ENCODE peak calls at places on chromosomes 12 and 14, in five cellular contexts. T is tibial artery, V is astrocyte, N is neural progenitor cell, W is HCT116. D is an unnamed sample.

GRCh38 chr14:77139540-77140342 is 1.9 kb downstream of the ZDHHC22 start:
- DNase-seq in W (peak; percentile 27), N (peak; percentile 90), T (peak; percentile 63), V (no peak), D (peak; percentile 70)

GRCh38 chr14:74502236-74503019 is 8.9 kb downstream of the ISCA2 start:
- DNase-seq in N (peak; percentile 69), W (no peak), T (no peak), V (no peak), D (no peak)

GRCh38 chr14:31124197-31124596 is 83.4 kb downstream of the HECTD1 start:
- DNase-seq in N (no peak), V (no peak), W (no peak), T (no peak), D (no peak)

GRCh38 chr12:461425-461824 is 1.7 kb downstream of the B4GALNT3 start:
- DNase-seq in T (no peak), N (no peak), V (no peak), W (no peak), D (no peak)

GRCh38 chr12:68303850-68304249 is 28.3 kb downstream of the MDM1 start:
- DNase-seq in V (no peak), W (no peak), N (no peak), T (no peak), D (no peak)

GRCh38 chr14:65263161-65263788 is 149.3 kb upstream of the FUT8 start:
- DNase-seq in T (no peak), N (no peak), V (peak; percentile 55), W (no peak), D (no peak)

GRCh38 chr12:130948751-130949150 is 5.0 kb upstream of the ADGRD1 start:
- DNase-seq in W (no peak), V (no peak), N (no peak), T (no peak), D (no peak)

GRCh38 chr14:74836251-74836957 is 39.5 kb downstream of the PROX2 start:
- DNase-seq in W (no peak), N (no peak), V (peak; percentile 44), T (no peak), D (no peak)

GRCh38 chr12:18684430-18684829 is 53.4 kb downstream of the PLCZ1 start:
- DNase-seq in N (no peak), V (no peak), T (no peak), W (no peak), D (no peak)

GRCh38 chr12:91874086-91874865 is 271.4 kb downstream of the BTG1 start:
- DNase-seq in W (no peak), T (no peak), V (peak; percentile 10), N (no peak), D (no peak)

GRCh38 chr14:100032749-100033148 is 32.5 kb upstream of the EVL start:
- DNase-seq in N (no peak), T (no peak), W (no peak), V (no peak), D (no peak)

GRCh38 chr12:47225356-47225755 is 145.6 kb upstream of the AMIGO2 start:
- DNase-seq in N (no peak), V (no peak), W (no peak), T (no peak), D (no peak)

GRCh38 chr12:89179245-89179644 is 173.1 kb downstream of the DUSP6 start:
- DNase-seq in N (no peak), V (no peak), T (no peak), W (no peak), D (no peak)

GRCh38 chr12:108722992-108723766 is 8.1 kb downstream of the CORO1C start:
- DNase-seq in V (peak; percentile 96), W (no peak), N (no peak), T (no peak), D (no peak)

GRCh38 chr14:86942939-86943338 is 1050.0 kb downstream of the GALC start:
- DNase-seq in V (no peak), W (no peak), T (no peak), N (no peak), D (no peak)

GRCh38 chr14:67405771-67406170 is 6.2 kb downstream of the PLEK2 start:
- DNase-seq in W (no peak), V (no peak), N (no peak), T (no peak), D (no peak)

GRCh38 chr14:32028599-32028998 is 48.5 kb upstream of the ARHGAP5 start:
- DNase-seq in V (no peak), N (no peak), W (no peak), T (no peak), D (no peak)

GRCh38 chr12:57195655-57196371 is 20.8 kb upstream of the NXPH4 start:
- DNase-seq in W (no peak), V (no peak), N (no peak), T (no peak), D (no peak)

GRCh38 chr14:30928462-30928861 is 54.1 kb downstream of the COCH start:
- DNase-seq in W (no peak), N (no peak), T (no peak), V (peak; percentile 26), D (no peak)

GRCh38 chr12:113237748-113238147 is 16.5 kb downstream of the TPCN1 start:
- DNase-seq in V (no peak), W (no peak), T (peak; percentile 29), N (no peak), D (no peak)

GRCh38 chr12:113235976-113236375 is 14.7 kb downstream of the TPCN1 start:
- DNase-seq in N (no peak), W (no peak), V (no peak), T (no peak), D (no peak)

GRCh38 chr12:113234483-113234882 is 13.2 kb downstream of the TPCN1 start:
- DNase-seq in T (peak; percentile 35), V (no peak), N (no peak), W (no peak), D (no peak)

GRCh38 chr12:113238309-113238708 is 17.0 kb downstream of the TPCN1 start:
- DNase-seq in V (no peak), N (no peak), T (no peak), W (no peak), D (no peak)

GRCh38 chr12:113236539-113237354 is 15.5 kb downstream of the TPCN1 start:
- DNase-seq in W (no peak), T (peak; percentile 64), N (no peak), V (no peak), D (no peak)
- H3K27ac ChIP-seq in W (no peak overlapping the region), T (peak overlapping the region; percentile 82), N (no peak overlapping the region), V (no peak overlapping the region), D (peak overlapping the region; percentile 26)

GRCh38 chr14:90815567-90815816 is 738 bp downstream of the TTC7B start:
- DNase-seq in T (no peak), V (no peak), N (no peak), W (no peak), D (no peak)
- H3K27ac ChIP-seq in T (peak overlapping the region; percentile 55), V (peak overlapping the region; percentile 18), N (no peak overlapping the region), W (peak overlapping the region; percentile 63), D (no peak overlapping the region)

GRCh38 chr12:48881652-48882324 is 16.1 kb upstream of the RND1 start:
- DNase-seq in V (no peak), N (peak; percentile 33), T (no peak), W (no peak), D (no peak)
- H3K27ac ChIP-seq in V (peak overlapping the region; percentile 55), N (peak overlapping the region; percentile 98), T (no peak overlapping the region), W (no peak overlapping the region), D (peak overlapping the region; percentile 56)

GRCh38 chr12:53571295-53571694 is 54.9 kb downstream of the ATF7 start:
- DNase-seq in N (no peak), W (no peak), T (no peak), V (no peak), D (no peak)

GRCh38 chr12:53569174-53569557 is 57.0 kb downstream of the ATF7 start:
- DNase-seq in W (no peak), T (no peak), N (no peak), V (peak; percentile 52), D (no peak)

GRCh38 chr12:53564941-53565340 is 57.7 kb upstream of the NPFF start:
- DNase-seq in N (no peak), V (no peak), W (no peak), T (no peak), D (no peak)

GRCh38 chr12:53568428-53569173 is 57.6 kb downstream of the ATF7 start:
- DNase-seq in V (peak; percentile 45), N (no peak), T (no peak), W (no peak), D (no peak)

GRCh38 chr12:53567961-53568360 is 58.2 kb downstream of the ATF7 start:
- DNase-seq in V (peak; percentile 44), N (no peak), T (no peak), W (no peak), D (no peak)
- H3K27ac ChIP-seq in V (no peak overlapping the region), N (no peak overlapping the region), T (no peak overlapping the region), W (no peak overlapping the region), D (no peak overlapping the region)

DNA sequence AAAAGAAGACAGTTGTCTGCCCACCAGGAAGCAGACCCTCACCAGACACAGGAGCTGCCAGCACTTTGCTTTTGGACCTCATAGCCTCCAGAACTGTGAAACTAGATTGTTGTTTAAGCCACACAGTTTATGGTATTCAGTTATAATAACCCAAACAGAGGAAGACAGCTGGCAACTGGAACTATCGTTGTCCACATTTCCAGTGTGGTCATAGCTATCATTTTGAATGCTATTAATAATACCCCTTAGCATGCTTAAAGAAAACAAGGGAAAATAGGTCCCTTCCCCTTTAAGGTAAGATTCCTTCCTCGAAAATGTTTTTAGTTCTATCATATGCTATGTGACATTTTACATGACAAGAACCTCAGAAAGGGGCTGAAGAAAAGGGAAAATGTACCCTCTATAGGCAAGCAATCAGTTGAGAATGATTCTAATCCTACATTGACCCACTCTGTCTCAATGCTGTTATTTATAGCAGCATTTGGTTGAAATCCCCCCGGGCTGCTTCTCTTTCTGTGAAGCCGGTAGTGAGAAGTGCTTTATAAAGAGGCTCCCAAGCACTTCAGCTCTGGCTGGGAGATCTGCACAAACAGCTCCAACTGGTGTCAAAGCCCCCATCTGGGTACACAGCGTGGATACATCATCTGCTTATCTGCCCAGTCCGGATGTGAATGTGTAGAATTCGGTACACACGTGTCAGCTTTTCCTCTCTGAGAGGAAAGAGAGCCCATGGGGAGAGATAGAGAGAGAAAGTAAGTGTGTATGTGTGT is 221.2 kb upstream of the FLRT2 start:
- DNase-seq in N (peak; percentile 2), V (no peak), W (no peak), T (no peak), D (no peak)
- H3K27ac ChIP-seq in N (no peak overlapping the region), V (no peak overlapping the region), W (no peak overlapping the region), T (no peak overlapping the region), D (no peak overlapping the region)

DNA sequence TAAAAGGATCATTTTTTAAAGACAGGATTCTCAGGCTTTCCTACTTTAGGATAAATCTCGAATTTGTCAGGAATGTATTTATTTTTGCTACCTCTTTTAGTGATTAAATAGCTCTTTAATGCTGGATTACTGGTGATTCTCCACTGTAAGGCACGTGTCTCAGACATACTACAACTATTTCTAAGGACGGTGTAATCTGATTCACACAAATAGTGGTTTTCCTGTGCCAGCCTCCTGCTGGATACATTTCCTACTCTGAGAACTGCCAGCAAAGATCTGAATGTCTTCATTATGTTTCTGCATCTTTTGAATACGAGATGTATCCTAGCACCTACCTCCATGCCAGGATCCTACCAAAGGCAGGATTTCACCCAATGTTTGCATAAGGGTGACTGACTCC is 120.7 kb downstream of the PRICKLE1 start:
- DNase-seq in T (no peak), V (no peak), W (no peak), N (no peak), D (no peak)
- H3K27ac ChIP-seq in T (no peak overlapping the region), V (peak overlapping the region; percentile 5), W (no peak overlapping the region), N (peak overlapping the region; percentile 68), D (no peak overlapping the region)